ENCODE peak calls at places on chromosomes 12 and 14, in six cellular contexts. One of them, this sample, is unnamed.

GRCh38 chr14:61459229-61459628 is 137.8 kb downstream of the PRKCH start:
- DNase-seq in HCT116: no peak
- DNase-seq in ovary: no peak
- DNase-seq in pancreas: no peak
- DNase-seq in HL-60: no peak
- DNase-seq in cardiac muscle cell: no peak
- DNase-seq in this sample: no peak

GRCh38 chr12:132359551-132359950 is 30.2 kb upstream of the GALNT9 start:
- DNase-seq in HCT116: no peak
- DNase-seq in ovary: no peak
- DNase-seq in pancreas: no peak
- DNase-seq in HL-60: no peak
- DNase-seq in cardiac muscle cell: no peak
- DNase-seq in this sample: no peak

GRCh38 chr12:47758834-47759690 is at the start of gene RAPGEF3:
- DNase-seq in HCT116: no peak
- DNase-seq in ovary: peak; percentile 88
- DNase-seq in pancreas: peak; percentile 85
- DNase-seq in HL-60: peak; percentile 61
- DNase-seq in cardiac muscle cell: peak; percentile 86
- DNase-seq in this sample: peak; percentile 88

GRCh38 chr14:51520087-51520486 is 131.6 kb upstream of the FRMD6 start:
- DNase-seq in HCT116: no peak
- DNase-seq in ovary: no peak
- DNase-seq in pancreas: no peak
- DNase-seq in HL-60: no peak
- DNase-seq in cardiac muscle cell: no peak
- DNase-seq in this sample: no peak

GRCh38 chr14:50089213-50089612 is 27.2 kb downstream of the VCPKMT start:
- DNase-seq in HCT116: no peak
- DNase-seq in ovary: no peak
- DNase-seq in pancreas: no peak
- DNase-seq in HL-60: no peak
- DNase-seq in cardiac muscle cell: no peak
- DNase-seq in this sample: no peak

GRCh38 chr14:75646762-75647161 is 13.9 kb downstream of the ERG28 start:
- DNase-seq in HCT116: no peak
- DNase-seq in ovary: no peak
- DNase-seq in pancreas: no peak
- DNase-seq in HL-60: no peak
- DNase-seq in cardiac muscle cell: no peak
- DNase-seq in this sample: no peak

GRCh38 chr12:7093892-7094291 is 1.6 kb upstream of the C1R start:
- DNase-seq in HCT116: no peak
- DNase-seq in ovary: peak; percentile 61
- DNase-seq in pancreas: no peak
- DNase-seq in HL-60: no peak
- DNase-seq in cardiac muscle cell: no peak
- DNase-seq in this sample: no peak

GRCh38 chr12:26567126-26567525 is 265.9 kb downstream of the ITPR2 start:
- DNase-seq in HCT116: no peak
- DNase-seq in ovary: no peak
- DNase-seq in pancreas: no peak
- DNase-seq in HL-60: no peak
- DNase-seq in cardiac muscle cell: no peak
- DNase-seq in this sample: no peak

GRCh38 chr14:81684696-81685095 is 151.0 kb upstream of the SEL1L start:
- DNase-seq in HCT116: no peak
- DNase-seq in ovary: no peak
- DNase-seq in pancreas: no peak
- DNase-seq in HL-60: no peak
- DNase-seq in cardiac muscle cell: no peak
- DNase-seq in this sample: no peak

GRCh38 chr12:25051583-25052190 is 102.8 kb upstream of the BCAT1 start:
- DNase-seq in HCT116: no peak
- DNase-seq in ovary: no peak
- DNase-seq in pancreas: no peak
- DNase-seq in HL-60: no peak
- DNase-seq in cardiac muscle cell: no peak
- DNase-seq in this sample: no peak

GRCh38 chr12:131415781-131416180 is 295.1 kb upstream of the SFSWAP start:
- DNase-seq in HCT116: peak; percentile 44
- DNase-seq in ovary: no peak
- DNase-seq in pancreas: no peak
- DNase-seq in HL-60: no peak
- DNase-seq in cardiac muscle cell: no peak
- DNase-seq in this sample: no peak

GRCh38 chr12:57110189-57111045 is 745 bp downstream of the STAT6 start:
- DNase-seq in HCT116: no peak
- DNase-seq in ovary: peak; percentile 84
- DNase-seq in pancreas: peak; percentile 62
- DNase-seq in HL-60: peak; percentile 87
- DNase-seq in cardiac muscle cell: peak; percentile 54
- DNase-seq in this sample: peak; percentile 72

GRCh38 chr12:99767809-99768208 is 120.3 kb downstream of the GARIN6 start:
- DNase-seq in HCT116: peak; percentile 7
- DNase-seq in ovary: no peak
- DNase-seq in pancreas: no peak
- DNase-seq in HL-60: no peak
- DNase-seq in cardiac muscle cell: peak; percentile 16
- DNase-seq in this sample: no peak

GRCh38 chr14:53389207-53389606 is 236.1 kb upstream of the DDHD1 start:
- DNase-seq in HCT116: no peak
- DNase-seq in ovary: no peak
- DNase-seq in pancreas: no peak
- DNase-seq in HL-60: no peak
- DNase-seq in cardiac muscle cell: no peak
- DNase-seq in this sample: no peak

GRCh38 chr12:3278681-3279414 is 201.7 kb downstream of the TSPAN9 start:
- DNase-seq in HCT116: no peak
- DNase-seq in ovary: no peak
- DNase-seq in pancreas: no peak
- DNase-seq in HL-60: no peak
- DNase-seq in cardiac muscle cell: no peak
- DNase-seq in this sample: no peak

GRCh38 chr14:64806202-64806861 is 73.4 kb downstream of the SPTB start:
- DNase-seq in HCT116: no peak
- DNase-seq in ovary: no peak
- DNase-seq in pancreas: peak; percentile 42
- DNase-seq in HL-60: no peak
- DNase-seq in cardiac muscle cell: no peak
- DNase-seq in this sample: peak; percentile 12

GRCh38 chr14:21521526-21521925 is 4.6 kb downstream of the SALL2 start:
- DNase-seq in HCT116: no peak
- DNase-seq in ovary: no peak
- DNase-seq in pancreas: no peak
- DNase-seq in HL-60: no peak
- DNase-seq in cardiac muscle cell: no peak
- DNase-seq in this sample: no peak

GRCh38 chr12:100173111-100173510 is 27.5 kb upstream of the ACTR6 start:
- DNase-seq in HCT116: no peak
- DNase-seq in ovary: no peak
- DNase-seq in pancreas: no peak
- DNase-seq in HL-60: no peak
- DNase-seq in cardiac muscle cell: no peak
- DNase-seq in this sample: no peak

GRCh38 chr14:104321151-104322130 is 183.1 kb downstream of the KIF26A start:
- DNase-seq in HCT116: no peak
- DNase-seq in ovary: peak; percentile 63
- DNase-seq in pancreas: no peak
- DNase-seq in HL-60: no peak
- DNase-seq in cardiac muscle cell: no peak
- DNase-seq in this sample: no peak

GRCh38 chr12:54879132-54879531 is 24.8 kb downstream of the MUCL1 start:
- DNase-seq in HCT116: no peak
- DNase-seq in ovary: no peak
- DNase-seq in pancreas: no peak
- DNase-seq in HL-60: peak; percentile 13
- DNase-seq in cardiac muscle cell: no peak
- DNase-seq in this sample: no peak

GRCh38 chr12:29690728-29691127 is 93.0 kb downstream of the TMTC1 start:
- DNase-seq in HCT116: no peak
- DNase-seq in ovary: no peak
- DNase-seq in pancreas: no peak
- DNase-seq in HL-60: no peak
- DNase-seq in cardiac muscle cell: no peak
- DNase-seq in this sample: no peak

GRCh38 chr14:22557846-22558220 is 31.2 kb downstream of the DAD1 start:
- DNase-seq in HCT116: no peak
- DNase-seq in ovary: no peak
- DNase-seq in pancreas: no peak
- DNase-seq in HL-60: no peak
- DNase-seq in cardiac muscle cell: no peak
- DNase-seq in this sample: no peak

GRCh38 chr12:84911331-84912190 is 1.0 kb downstream of the SLC6A15 start:
- DNase-seq in HCT116: no peak
- DNase-seq in ovary: no peak
- DNase-seq in pancreas: peak; percentile 28
- DNase-seq in HL-60: no peak
- DNase-seq in cardiac muscle cell: peak; percentile 72
- DNase-seq in this sample: no peak

GRCh38 chr14:85531141-85531593 is 1.2 kb downstream of the FLRT2 start:
- DNase-seq in HCT116: no peak
- DNase-seq in ovary: peak; percentile 81
- DNase-seq in pancreas: peak; percentile 73
- DNase-seq in HL-60: no peak
- DNase-seq in cardiac muscle cell: peak; percentile 59
- DNase-seq in this sample: peak; percentile 7
- H3K27ac ChIP-seq in HCT116: no peak overlapping the region
- H3K27ac ChIP-seq in ovary: peak overlapping the region; percentile 90
- H3K27ac ChIP-seq in pancreas: peak overlapping the region; percentile 96
- H3K27ac ChIP-seq in HL-60: no peak overlapping the region
- H3K27ac ChIP-seq in cardiac muscle cell: no peak overlapping the region
- H3K27ac ChIP-seq in this sample: peak overlapping the region; percentile 45

DNA sequence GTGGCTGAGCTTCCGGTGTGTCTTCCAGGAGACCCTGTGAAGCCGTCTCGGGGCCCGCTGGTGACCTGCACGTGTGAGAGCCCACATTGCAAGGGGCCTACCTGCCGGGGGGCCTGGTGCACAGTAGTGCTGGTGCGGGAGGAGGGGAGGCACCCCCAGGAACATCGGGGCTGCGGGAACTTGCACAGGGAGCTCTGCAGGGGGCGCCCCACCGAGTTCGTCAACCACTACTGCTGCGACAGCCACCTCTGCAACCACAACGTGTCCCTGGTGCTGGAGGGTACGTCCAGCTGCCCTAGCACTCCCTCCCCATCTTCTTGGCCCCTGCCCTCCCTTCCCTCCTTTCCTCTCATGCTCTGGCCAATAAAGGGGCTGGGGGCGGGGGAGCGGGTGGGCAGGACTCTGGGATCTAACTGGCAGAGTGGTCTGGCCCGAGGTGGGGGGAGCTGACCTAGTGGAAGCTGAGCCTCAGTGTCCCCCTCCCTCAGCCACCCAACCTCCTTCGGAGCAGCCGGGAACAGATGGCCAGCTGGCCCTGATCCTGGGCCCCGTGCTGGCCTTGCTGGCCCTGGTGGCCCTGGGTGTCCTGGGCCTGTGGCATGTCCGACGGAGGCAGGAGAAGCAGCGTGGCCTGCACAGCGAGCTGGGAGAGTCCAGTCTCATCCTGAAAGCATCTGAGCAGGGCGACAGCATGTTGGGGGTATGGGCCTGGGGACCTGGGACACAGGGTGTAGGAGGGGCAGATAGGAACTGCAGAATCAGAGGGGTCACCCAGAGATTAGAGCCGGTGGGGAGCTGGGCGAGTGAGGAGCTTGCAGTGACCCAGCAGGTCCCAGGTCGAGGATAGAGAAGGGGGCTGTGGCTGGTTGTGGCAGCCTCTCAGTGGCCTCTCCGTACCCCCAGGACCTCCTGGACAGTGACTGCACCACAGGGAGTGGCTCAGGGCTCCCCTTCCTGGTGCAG is 6.0 kb downstream of the ACVRL1 start:
- DNase-seq in HCT116: no peak
- DNase-seq in ovary: peak; percentile 24
- DNase-seq in pancreas: no peak
- DNase-seq in HL-60: no peak
- DNase-seq in cardiac muscle cell: no peak
- DNase-seq in this sample: no peak
- TF ChIP-seq CTCF in HCT116: no peak
- TF ChIP-seq CTCF in ovary: no peak
- TF ChIP-seq CTCF in pancreas: no peak
- TF ChIP-seq CTCF in HL-60: no peak
- TF ChIP-seq CTCF in cardiac muscle cell: peak; percentile 9
- TF ChIP-seq CTCF in this sample: no peak

DNA sequence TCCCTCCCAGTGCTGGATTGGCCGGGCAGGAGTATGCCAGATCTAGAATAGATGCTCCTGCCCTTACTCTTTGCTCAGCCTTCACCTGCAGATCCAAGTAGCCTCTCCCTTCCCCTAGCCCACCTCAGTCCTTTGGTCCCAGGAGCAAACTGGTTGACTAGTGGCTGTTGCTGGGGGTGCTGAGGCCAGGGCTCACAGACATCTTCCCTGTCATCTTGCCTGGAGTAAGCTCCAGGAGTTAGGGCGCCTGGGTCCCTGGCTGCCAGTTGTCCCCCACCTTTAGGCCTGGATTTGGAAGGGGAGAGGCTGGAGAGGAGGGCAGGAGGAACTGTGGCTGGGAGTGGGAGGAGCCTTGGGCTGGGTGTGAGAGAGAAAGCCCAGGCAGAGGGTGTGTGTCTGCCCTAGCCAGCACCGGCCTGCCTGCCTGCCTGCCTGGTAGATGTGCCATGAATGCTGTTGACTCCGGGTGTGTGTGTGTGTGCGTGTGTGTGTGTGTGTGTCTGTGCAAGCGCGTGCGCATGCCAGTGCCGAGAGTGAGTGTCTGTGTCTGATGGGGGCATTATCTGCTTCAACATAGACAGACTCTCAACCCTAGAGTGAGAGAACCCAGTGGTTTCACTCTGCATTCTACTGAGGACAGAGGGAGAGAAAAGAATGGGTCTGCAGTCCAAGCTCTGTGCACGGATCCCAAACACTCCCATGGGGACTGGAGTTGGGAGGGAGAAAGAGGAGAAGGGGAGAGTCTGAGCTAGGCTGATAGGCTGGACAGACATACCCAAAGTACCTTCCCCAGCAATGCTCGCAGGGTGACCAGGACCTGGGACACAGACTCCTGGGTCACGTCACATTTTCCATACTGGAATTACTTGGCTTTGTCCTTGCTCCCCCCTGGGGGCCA is 881 bp upstream of the RARG start:
- DNase-seq in HCT116: no peak
- DNase-seq in ovary: peak; percentile 59
- DNase-seq in pancreas: no peak
- DNase-seq in HL-60: no peak
- DNase-seq in cardiac muscle cell: peak; percentile 66
- DNase-seq in this sample: peak; percentile 52
- H3K27ac ChIP-seq in HCT116: peak overlapping the region; percentile 77
- H3K27ac ChIP-seq in ovary: peak overlapping the region; percentile 90
- H3K27ac ChIP-seq in pancreas: peak overlapping the region; percentile 78
- H3K27ac ChIP-seq in HL-60: no peak overlapping the region
- H3K27ac ChIP-seq in cardiac muscle cell: peak overlapping the region; percentile 43
- H3K27ac ChIP-seq in this sample: peak overlapping the region; percentile 83

GRCh38 chr12:83389237-83389996 is 702.7 kb downstream of the TMTC2 start:
- DNase-seq in HCT116: peak; percentile 18
- DNase-seq in ovary: no peak
- DNase-seq in pancreas: peak; percentile 46
- DNase-seq in HL-60: no peak
- DNase-seq in cardiac muscle cell: peak; percentile 63
- DNase-seq in this sample: peak; percentile 7
- TF ChIP-seq CTCF in HCT116: peak; percentile 23
- TF ChIP-seq CTCF in ovary: no peak
- TF ChIP-seq CTCF in pancreas: peak; percentile 26
- TF ChIP-seq CTCF in HL-60: peak; percentile 48
- TF ChIP-seq CTCF in cardiac muscle cell: no peak
- TF ChIP-seq CTCF in this sample: peak; percentile 18

GRCh38 chr12:123939716-123940626 is 32.7 kb downstream of the CCDC92 start:
- DNase-seq in HCT116: no peak
- DNase-seq in ovary: no peak
- DNase-seq in pancreas: no peak
- DNase-seq in HL-60: no peak
- DNase-seq in cardiac muscle cell: no peak
- DNase-seq in this sample: no peak
- H3K27ac ChIP-seq in HCT116: no peak overlapping the region
- H3K27ac ChIP-seq in ovary: no peak overlapping the region
- H3K27ac ChIP-seq in pancreas: no peak overlapping the region
- H3K27ac ChIP-seq in HL-60: no peak overlapping the region
- H3K27ac ChIP-seq in cardiac muscle cell: no peak overlapping the region
- H3K27ac ChIP-seq in this sample: no peak overlapping the region